ENCODE peak calls at places on chromosomes 7 and 10, in eight cellular contexts. One of them, this sample, is unnamed.

GRCh38 chr10:8639601-8640000 is 585.1 kb downstream of the GATA3 start:
- DNase-seq in heart left ventricle: no peak
- DNase-seq in psoas muscle: no peak
- DNase-seq in transverse colon: no peak
- DNase-seq in AG04450: no peak
- DNase-seq in cardiac muscle cell: peak; percentile 3
- DNase-seq in pancreas: no peak
- DNase-seq in left ventricle myocardium inferior: no peak
- DNase-seq in this sample: no peak

GRCh38 chr7:115044224-115044623 is 122.3 kb downstream of the MDFIC start:
- DNase-seq in pancreas: no peak
- DNase-seq in heart left ventricle: no peak
- DNase-seq in transverse colon: no peak
- DNase-seq in left ventricle myocardium inferior: no peak
- DNase-seq in AG04450: no peak
- DNase-seq in psoas muscle: no peak
- DNase-seq in cardiac muscle cell: no peak
- DNase-seq in this sample: no peak

GRCh38 chr7:110534241-110534931 is 556.5 kb upstream of the LRRN3 start:
- DNase-seq in pancreas: no peak
- DNase-seq in AG04450: peak; percentile 38
- DNase-seq in left ventricle myocardium inferior: no peak
- DNase-seq in psoas muscle: no peak
- DNase-seq in heart left ventricle: peak; percentile 28
- DNase-seq in cardiac muscle cell: no peak
- DNase-seq in transverse colon: no peak
- DNase-seq in this sample: no peak

GRCh38 chr10:98266647-98267046 is 1.3 kb downstream of the LOXL4 start:
- DNase-seq in pancreas: no peak
- DNase-seq in heart left ventricle: no peak
- DNase-seq in cardiac muscle cell: no peak
- DNase-seq in left ventricle myocardium inferior: no peak
- DNase-seq in transverse colon: no peak
- DNase-seq in psoas muscle: no peak
- DNase-seq in AG04450: no peak
- DNase-seq in this sample: no peak

GRCh38 chr10:12483996-12484944 is 134.9 kb downstream of the CAMK1D start:
- DNase-seq in psoas muscle: no peak
- DNase-seq in heart left ventricle: no peak
- DNase-seq in AG04450: no peak
- DNase-seq in cardiac muscle cell: no peak
- DNase-seq in transverse colon: no peak
- DNase-seq in left ventricle myocardium inferior: no peak
- DNase-seq in pancreas: no peak
- DNase-seq in this sample: no peak

GRCh38 chr10:87775766-87776165 is 42.3 kb downstream of the ATAD1 start:
- DNase-seq in transverse colon: no peak
- DNase-seq in heart left ventricle: no peak
- DNase-seq in cardiac muscle cell: peak; percentile 43
- DNase-seq in left ventricle myocardium inferior: no peak
- DNase-seq in psoas muscle: no peak
- DNase-seq in pancreas: no peak
- DNase-seq in AG04450: no peak
- DNase-seq in this sample: no peak

GRCh38 chr7:91066627-91067026 is 197.6 kb upstream of the FZD1 start:
- DNase-seq in pancreas: no peak
- DNase-seq in cardiac muscle cell: no peak
- DNase-seq in left ventricle myocardium inferior: no peak
- DNase-seq in transverse colon: no peak
- DNase-seq in AG04450: no peak
- DNase-seq in psoas muscle: no peak
- DNase-seq in heart left ventricle: no peak
- DNase-seq in this sample: no peak

GRCh38 chr10:54139819-54140428 is 661.1 kb downstream of the PCDH15 start:
- DNase-seq in transverse colon: no peak
- DNase-seq in AG04450: no peak
- DNase-seq in cardiac muscle cell: no peak
- DNase-seq in pancreas: no peak
- DNase-seq in heart left ventricle: no peak
- DNase-seq in psoas muscle: no peak
- DNase-seq in left ventricle myocardium inferior: no peak
- DNase-seq in this sample: no peak

GRCh38 chr10:30829921-30830671 is 200.5 kb upstream of the LYZL2 start:
- DNase-seq in transverse colon: no peak
- DNase-seq in heart left ventricle: no peak
- DNase-seq in AG04450: no peak
- DNase-seq in pancreas: no peak
- DNase-seq in cardiac muscle cell: peak; percentile 38
- DNase-seq in left ventricle myocardium inferior: no peak
- DNase-seq in psoas muscle: no peak
- DNase-seq in this sample: no peak

GRCh38 chr10:6678211-6678803 is 98.2 kb upstream of the PRKCQ start:
- DNase-seq in psoas muscle: no peak
- DNase-seq in left ventricle myocardium inferior: peak; percentile 37
- DNase-seq in heart left ventricle: no peak
- DNase-seq in AG04450: no peak
- DNase-seq in transverse colon: peak; percentile 55
- DNase-seq in pancreas: peak; percentile 21
- DNase-seq in cardiac muscle cell: peak; percentile 65
- DNase-seq in this sample: peak; percentile 75

DNA sequence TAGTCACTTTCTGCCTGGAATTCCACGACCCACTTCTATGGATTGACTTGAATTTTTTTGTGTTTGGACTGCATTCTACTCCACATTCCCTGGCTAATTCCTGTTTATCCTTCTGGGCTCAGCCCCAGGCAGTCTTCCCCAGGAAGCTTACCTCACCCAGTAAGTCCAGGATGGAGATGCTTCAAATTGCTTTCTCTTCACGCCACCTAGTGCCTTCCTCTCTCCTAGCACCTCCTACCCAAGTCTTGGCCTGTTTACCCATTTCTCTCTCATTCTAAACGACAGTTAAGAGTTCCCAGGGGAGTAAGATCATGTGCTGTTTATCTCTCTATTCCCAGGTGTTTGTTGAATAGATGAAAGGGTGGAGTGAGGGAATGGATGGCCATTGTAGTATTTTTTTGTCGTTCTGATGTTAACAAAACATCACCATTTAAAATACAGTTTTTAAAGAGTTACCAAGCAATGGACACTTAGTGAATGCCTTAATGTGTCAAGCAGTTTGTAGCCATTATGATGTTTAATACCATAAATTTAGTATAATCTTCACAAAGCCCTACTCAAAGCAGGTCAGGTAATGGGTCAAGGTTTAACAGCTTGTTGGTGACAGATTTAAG is 45.5 kb upstream of the TARP start:
- DNase-seq in cardiac muscle cell: peak; percentile 85
- DNase-seq in pancreas: no peak
- DNase-seq in AG04450: peak; percentile 51
- DNase-seq in transverse colon: peak; percentile 27
- DNase-seq in heart left ventricle: no peak
- DNase-seq in psoas muscle: no peak
- DNase-seq in left ventricle myocardium inferior: no peak
- DNase-seq in this sample: no peak
- H3K4me3 ChIP-seq in cardiac muscle cell: no peak overlapping the region
- H3K4me3 ChIP-seq in pancreas: no peak overlapping the region
- H3K4me3 ChIP-seq in AG04450: no peak overlapping the region
- H3K4me3 ChIP-seq in transverse colon: no peak overlapping the region
- H3K4me3 ChIP-seq in heart left ventricle: no peak overlapping the region
- H3K4me3 ChIP-seq in psoas muscle: no peak overlapping the region
- H3K4me3 ChIP-seq in left ventricle myocardium inferior: no peak overlapping the region
- H3K4me3 ChIP-seq in this sample: no peak overlapping the region

GRCh38 chr10:121187375-121187774 is 336.2 kb downstream of the WDR11 start:
- DNase-seq in left ventricle myocardium inferior: no peak
- DNase-seq in psoas muscle: no peak
- DNase-seq in AG04450: no peak
- DNase-seq in heart left ventricle: no peak
- DNase-seq in cardiac muscle cell: no peak
- DNase-seq in pancreas: no peak
- DNase-seq in transverse colon: no peak
- DNase-seq in this sample: no peak

GRCh38 chr10:121185816-121186215 is 334.7 kb downstream of the WDR11 start:
- DNase-seq in AG04450: no peak
- DNase-seq in cardiac muscle cell: no peak
- DNase-seq in psoas muscle: no peak
- DNase-seq in heart left ventricle: no peak
- DNase-seq in left ventricle myocardium inferior: no peak
- DNase-seq in pancreas: no peak
- DNase-seq in transverse colon: no peak
- DNase-seq in this sample: no peak

GRCh38 chr10:121189092-121189491 is 337.9 kb downstream of the WDR11 start:
- DNase-seq in heart left ventricle: no peak
- DNase-seq in cardiac muscle cell: no peak
- DNase-seq in pancreas: no peak
- DNase-seq in transverse colon: no peak
- DNase-seq in left ventricle myocardium inferior: no peak
- DNase-seq in AG04450: no peak
- DNase-seq in psoas muscle: no peak
- DNase-seq in this sample: no peak

GRCh38 chr10:121183241-121183640 is 332.1 kb downstream of the WDR11 start:
- DNase-seq in psoas muscle: no peak
- DNase-seq in heart left ventricle: no peak
- DNase-seq in cardiac muscle cell: no peak
- DNase-seq in left ventricle myocardium inferior: no peak
- DNase-seq in AG04450: no peak
- DNase-seq in transverse colon: no peak
- DNase-seq in pancreas: no peak
- DNase-seq in this sample: no peak

GRCh38 chr10:121188005-121188404 is 336.8 kb downstream of the WDR11 start:
- DNase-seq in transverse colon: peak; percentile 28
- DNase-seq in cardiac muscle cell: peak; percentile 24
- DNase-seq in heart left ventricle: no peak
- DNase-seq in left ventricle myocardium inferior: no peak
- DNase-seq in pancreas: no peak
- DNase-seq in psoas muscle: no peak
- DNase-seq in AG04450: no peak
- DNase-seq in this sample: no peak
- TF ChIP-seq CTCF in transverse colon: no peak
- TF ChIP-seq CTCF in cardiac muscle cell: no peak
- TF ChIP-seq CTCF in heart left ventricle: no peak
- TF ChIP-seq CTCF in left ventricle myocardium inferior: no peak
- TF ChIP-seq CTCF in pancreas: no peak
- TF ChIP-seq CTCF in psoas muscle: no peak
- TF ChIP-seq CTCF in AG04450: no peak
- TF ChIP-seq CTCF in this sample: no peak

GRCh38 chr10:129959544-129960492 is 4.3 kb downstream of the EBF3 start:
- DNase-seq in cardiac muscle cell: peak; percentile 68
- DNase-seq in AG04450: no peak
- DNase-seq in heart left ventricle: no peak
- DNase-seq in transverse colon: no peak
- DNase-seq in pancreas: no peak
- DNase-seq in psoas muscle: peak; percentile 66
- DNase-seq in left ventricle myocardium inferior: no peak
- DNase-seq in this sample: no peak

GRCh38 chr10:129956902-129957673 is 7.0 kb downstream of the EBF3 start:
- DNase-seq in cardiac muscle cell: no peak
- DNase-seq in AG04450: no peak
- DNase-seq in transverse colon: no peak
- DNase-seq in psoas muscle: no peak
- DNase-seq in left ventricle myocardium inferior: no peak
- DNase-seq in pancreas: no peak
- DNase-seq in heart left ventricle: no peak
- DNase-seq in this sample: no peak

GRCh38 chr10:129956285-129956649 is 7.8 kb downstream of the EBF3 start:
- DNase-seq in heart left ventricle: no peak
- DNase-seq in left ventricle myocardium inferior: no peak
- DNase-seq in psoas muscle: no peak
- DNase-seq in transverse colon: no peak
- DNase-seq in pancreas: no peak
- DNase-seq in AG04450: no peak
- DNase-seq in cardiac muscle cell: no peak
- DNase-seq in this sample: no peak

GRCh38 chr10:129958686-129959543 is 5.2 kb downstream of the EBF3 start:
- DNase-seq in heart left ventricle: peak; percentile 30
- DNase-seq in transverse colon: no peak
- DNase-seq in left ventricle myocardium inferior: no peak
- DNase-seq in AG04450: no peak
- DNase-seq in cardiac muscle cell: no peak
- DNase-seq in pancreas: no peak
- DNase-seq in psoas muscle: peak; percentile 61
- DNase-seq in this sample: no peak

GRCh38 chr10:129958118-129958685 is 5.9 kb downstream of the EBF3 start:
- DNase-seq in transverse colon: no peak
- DNase-seq in pancreas: no peak
- DNase-seq in cardiac muscle cell: peak; percentile 75
- DNase-seq in psoas muscle: peak; percentile 66
- DNase-seq in AG04450: no peak
- DNase-seq in left ventricle myocardium inferior: no peak
- DNase-seq in heart left ventricle: no peak
- DNase-seq in this sample: no peak
- H3K4me3 ChIP-seq in transverse colon: no peak overlapping the region
- H3K4me3 ChIP-seq in pancreas: peak overlapping the region; percentile 19
- H3K4me3 ChIP-seq in cardiac muscle cell: peak overlapping the region; percentile 15
- H3K4me3 ChIP-seq in psoas muscle: peak overlapping the region; percentile 83
- H3K4me3 ChIP-seq in AG04450: no peak overlapping the region
- H3K4me3 ChIP-seq in left ventricle myocardium inferior: peak overlapping the region; percentile 75
- H3K4me3 ChIP-seq in heart left ventricle: peak overlapping the region; percentile 66
- H3K4me3 ChIP-seq in this sample: no peak overlapping the region

GRCh38 chr10:21402606-21403083 is 122.8 kb downstream of the SKIDA1 start:
- DNase-seq in transverse colon: no peak
- DNase-seq in left ventricle myocardium inferior: no peak
- DNase-seq in AG04450: no peak
- DNase-seq in heart left ventricle: no peak
- DNase-seq in pancreas: no peak
- DNase-seq in cardiac muscle cell: peak; percentile 79
- DNase-seq in psoas muscle: no peak
- DNase-seq in this sample: no peak
- TF ChIP-seq CTCF in transverse colon: no peak
- TF ChIP-seq CTCF in left ventricle myocardium inferior: no peak
- TF ChIP-seq CTCF in AG04450: no peak
- TF ChIP-seq CTCF in heart left ventricle: no peak
- TF ChIP-seq CTCF in pancreas: no peak
- TF ChIP-seq CTCF in cardiac muscle cell: no peak
- TF ChIP-seq CTCF in psoas muscle: no peak
- TF ChIP-seq CTCF in this sample: no peak